ENCODE peak calls at places on chromosomes 2 and 18, in five cellular contexts. K is NCI-H345; A is left cardiac atrium; V is stimulated activated CD4-positive, alpha-beta T cell treated with anti-CD3 and anti-CD28 coated beads, TNF-alpha, amount 100 ng/mL, for 1 hour; Y is cardiac septum. O is an unnamed sample.

GRCh38 chr2:43169091-43169936 is 57.1 kb downstream of the ZFP36L2 start:
- DNase-seq in K (no peak), A (peak), V (no peak), Y (no peak), O (peak)

GRCh38 chr2:108367014-108367413 is 10.7 kb upstream of the SULT1C4 start:
- DNase-seq in K (no peak), A (no peak), V (no peak), Y (no peak), O (no peak)

GRCh38 chr2:52145005-52145404 is 1113.1 kb upstream of the NRXN1 start:
- DNase-seq in K (no peak), A (no peak), V (no peak), Y (no peak), O (no peak)

GRCh38 chr2:159942149-159942548 is 120.3 kb downstream of the PLA2R1 start:
- DNase-seq in K (no peak), A (no peak), V (no peak), Y (no peak), O (no peak)

GRCh38 chr2:9473308-9473984 is 905 bp upstream of the IAH1 start:
- DNase-seq in K (peak), A (no peak), V (no peak), Y (no peak), O (no peak)

GRCh38 chr18:76619342-76620315 is 124.6 kb upstream of the ZNF516 start:
- DNase-seq in K (no peak), A (peak), V (no peak), Y (peak), O (no peak)

GRCh38 chr2:226888971-226889370 is 53.1 kb downstream of the RHBDD1 start:
- DNase-seq in K (no peak), A (no peak), V (no peak), Y (no peak), O (no peak)

GRCh38 chr18:54392621-54393023 is 34.9 kb downstream of the C18orf54 start:
- DNase-seq in K (peak), A (no peak), V (no peak), Y (no peak), O (no peak)

GRCh38 chr2:39728941-39729351 is 50.1 kb downstream of the THUMPD2 start:
- DNase-seq in K (peak), A (peak), V (no peak), Y (no peak), O (no peak)

GRCh38 chr18:45166341-45167108 is 448.8 kb upstream of the SLC14A2 start:
- DNase-seq in K (no peak), A (no peak), V (no peak), Y (no peak), O (no peak)

GRCh38 chr2:69798909-69799526 is 30.4 kb upstream of the GMCL1 start:
- DNase-seq in K (no peak), A (no peak), V (no peak), Y (no peak), O (no peak)

GRCh38 chr18:79563949-79564348 is 115.7 kb upstream of the CTDP1 start:
- DNase-seq in K (no peak), A (no peak), V (no peak), Y (no peak), O (no peak)

GRCh38 chr18:79733135-79733609 is 53.6 kb downstream of the CTDP1 start:
- DNase-seq in K (no peak), A (no peak), V (no peak), Y (no peak), O (no peak)

GRCh38 chr18:34929336-34929780 is 111.9 kb upstream of the MAPRE2 start:
- DNase-seq in K (peak), A (no peak), V (no peak), Y (no peak), O (no peak)

GRCh38 chr2:168851674-168852320 is 38.4 kb downstream of the SPC25 start:
- DNase-seq in K (no peak), A (peak), V (no peak), Y (no peak), O (no peak)

GRCh38 chr18:13235981-13236380 is 17.4 kb downstream of the LDLRAD4 start:
- DNase-seq in K (no peak), A (peak), V (no peak), Y (peak), O (no peak)

GRCh38 chr2:65545818-65546217 is 113.4 kb upstream of the SPRED2 start:
- DNase-seq in K (no peak), A (no peak), V (no peak), Y (no peak), O (no peak)

O was measured in esophagus squamous epithelium.